ENCODE peak calls at places on chromosomes 16 and 17, in ten cellular contexts. One of them, this sample, is unnamed.

GRCh38 chr16:66510711-66511614 is 39.0 kb downstream of the TK2 start:
- DNase-seq in H7: no peak
- DNase-seq in cardiac fibroblast: no peak
- DNase-seq in activated T-cell treated with anti-CD3 and anti-CD28 coated beads, Interleukin-2, amount 50 U/mL, for 72 hours: no peak
- DNase-seq in stimulated activated naive CD8-positive, alpha-beta T cell treated with anti-CD3 and anti-CD28 coated beads, Interleukin-15, amount 100 ng/mL, for 72 hours: no peak
- DNase-seq in T-cell: no peak
- DNase-seq in RPMI7951: peak
- DNase-seq in NCI-H1694 treated with DMSO at 0.1 percent for 48 hours: no peak
- DNase-seq in NCI-H1417: no peak
- DNase-seq in activated naive CD8-positive, alpha-beta T cell treated with anti-CD3 and anti-CD28 coated beads, Interleukin-2, amount 10 ng/mL, durations not matched to agents 7 days and 5 days: no peak
- DNase-seq in this sample: no peak

GRCh38 chr17:29219378-29220047 is 27.1 kb upstream of the CRYBA1 start:
- DNase-seq in NCI-H1417: peak
- DNase-seq in activated naive CD8-positive, alpha-beta T cell treated with anti-CD3 and anti-CD28 coated beads, Interleukin-2, amount 10 ng/mL, durations not matched to agents 7 days and 5 days: peak
- DNase-seq in H7: peak
- DNase-seq in stimulated activated naive CD8-positive, alpha-beta T cell treated with anti-CD3 and anti-CD28 coated beads, Interleukin-15, amount 100 ng/mL, for 72 hours: peak
- DNase-seq in cardiac fibroblast: peak
- DNase-seq in NCI-H1694 treated with DMSO at 0.1 percent for 48 hours: peak
- DNase-seq in activated T-cell treated with anti-CD3 and anti-CD28 coated beads, Interleukin-2, amount 50 U/mL, for 72 hours: peak
- DNase-seq in RPMI7951: peak
- DNase-seq in T-cell: peak
- DNase-seq in this sample: peak

GRCh38 chr17:73644145-73645049 is at the start of gene SDK2:
- DNase-seq in NCI-H1417: peak
- DNase-seq in NCI-H1694 treated with DMSO at 0.1 percent for 48 hours: no peak
- DNase-seq in H7: peak
- DNase-seq in activated naive CD8-positive, alpha-beta T cell treated with anti-CD3 and anti-CD28 coated beads, Interleukin-2, amount 10 ng/mL, durations not matched to agents 7 days and 5 days: peak
- DNase-seq in RPMI7951: no peak
- DNase-seq in T-cell: peak
- DNase-seq in activated T-cell treated with anti-CD3 and anti-CD28 coated beads, Interleukin-2, amount 50 U/mL, for 72 hours: peak
- DNase-seq in stimulated activated naive CD8-positive, alpha-beta T cell treated with anti-CD3 and anti-CD28 coated beads, Interleukin-15, amount 100 ng/mL, for 72 hours: peak
- DNase-seq in cardiac fibroblast: no peak
- DNase-seq in this sample: peak

GRCh38 chr17:67759355-67760171 is 41.8 kb downstream of the NOL11 start:
- DNase-seq in activated naive CD8-positive, alpha-beta T cell treated with anti-CD3 and anti-CD28 coated beads, Interleukin-2, amount 10 ng/mL, durations not matched to agents 7 days and 5 days: no peak
- DNase-seq in NCI-H1417: no peak
- DNase-seq in cardiac fibroblast: peak
- DNase-seq in RPMI7951: no peak
- DNase-seq in T-cell: no peak
- DNase-seq in NCI-H1694 treated with DMSO at 0.1 percent for 48 hours: no peak
- DNase-seq in activated T-cell treated with anti-CD3 and anti-CD28 coated beads, Interleukin-2, amount 50 U/mL, for 72 hours: no peak
- DNase-seq in H7: no peak
- DNase-seq in stimulated activated naive CD8-positive, alpha-beta T cell treated with anti-CD3 and anti-CD28 coated beads, Interleukin-15, amount 100 ng/mL, for 72 hours: no peak
- DNase-seq in this sample: peak

GRCh38 chr17:77045441-77046041 is 95.2 kb upstream of the SEC14L1 start:
- DNase-seq in RPMI7951: peak
- DNase-seq in H7: no peak
- DNase-seq in T-cell: no peak
- DNase-seq in NCI-H1694 treated with DMSO at 0.1 percent for 48 hours: no peak
- DNase-seq in activated T-cell treated with anti-CD3 and anti-CD28 coated beads, Interleukin-2, amount 50 U/mL, for 72 hours: no peak
- DNase-seq in stimulated activated naive CD8-positive, alpha-beta T cell treated with anti-CD3 and anti-CD28 coated beads, Interleukin-15, amount 100 ng/mL, for 72 hours: no peak
- DNase-seq in NCI-H1417: no peak
- DNase-seq in activated naive CD8-positive, alpha-beta T cell treated with anti-CD3 and anti-CD28 coated beads, Interleukin-2, amount 10 ng/mL, durations not matched to agents 7 days and 5 days: no peak
- DNase-seq in cardiac fibroblast: no peak
- DNase-seq in this sample: peak

GRCh38 chr16:50859628-50860360 is 117.9 kb downstream of the CYLD start:
- DNase-seq in stimulated activated naive CD8-positive, alpha-beta T cell treated with anti-CD3 and anti-CD28 coated beads, Interleukin-15, amount 100 ng/mL, for 72 hours: no peak
- DNase-seq in NCI-H1694 treated with DMSO at 0.1 percent for 48 hours: no peak
- DNase-seq in activated T-cell treated with anti-CD3 and anti-CD28 coated beads, Interleukin-2, amount 50 U/mL, for 72 hours: no peak
- DNase-seq in activated naive CD8-positive, alpha-beta T cell treated with anti-CD3 and anti-CD28 coated beads, Interleukin-2, amount 10 ng/mL, durations not matched to agents 7 days and 5 days: no peak
- DNase-seq in T-cell: no peak
- DNase-seq in NCI-H1417: no peak
- DNase-seq in H7: no peak
- DNase-seq in cardiac fibroblast: no peak
- DNase-seq in RPMI7951: no peak
- DNase-seq in this sample: no peak

GRCh38 chr17:49361129-49361901 is 735 bp downstream of the ZNF652 start:
- DNase-seq in NCI-H1417: peak
- DNase-seq in stimulated activated naive CD8-positive, alpha-beta T cell treated with anti-CD3 and anti-CD28 coated beads, Interleukin-15, amount 100 ng/mL, for 72 hours: peak
- DNase-seq in RPMI7951: peak
- DNase-seq in H7: peak
- DNase-seq in activated naive CD8-positive, alpha-beta T cell treated with anti-CD3 and anti-CD28 coated beads, Interleukin-2, amount 10 ng/mL, durations not matched to agents 7 days and 5 days: peak
- DNase-seq in activated T-cell treated with anti-CD3 and anti-CD28 coated beads, Interleukin-2, amount 50 U/mL, for 72 hours: peak
- DNase-seq in cardiac fibroblast: peak
- DNase-seq in T-cell: peak
- DNase-seq in NCI-H1694 treated with DMSO at 0.1 percent for 48 hours: no peak
- DNase-seq in this sample: peak

GRCh38 chr16:89922477-89922883 is 662 bp upstream of the TUBB3 start:
- DNase-seq in cardiac fibroblast: peak
- DNase-seq in activated T-cell treated with anti-CD3 and anti-CD28 coated beads, Interleukin-2, amount 50 U/mL, for 72 hours: peak
- DNase-seq in H7: peak
- DNase-seq in NCI-H1694 treated with DMSO at 0.1 percent for 48 hours: no peak
- DNase-seq in RPMI7951: peak
- DNase-seq in stimulated activated naive CD8-positive, alpha-beta T cell treated with anti-CD3 and anti-CD28 coated beads, Interleukin-15, amount 100 ng/mL, for 72 hours: no peak
- DNase-seq in T-cell: no peak
- DNase-seq in NCI-H1417: peak
- DNase-seq in activated naive CD8-positive, alpha-beta T cell treated with anti-CD3 and anti-CD28 coated beads, Interleukin-2, amount 10 ng/mL, durations not matched to agents 7 days and 5 days: peak
- DNase-seq in this sample: peak

GRCh38 chr17:34178047-34178446 is 77.0 kb upstream of the CCL2 start:
- DNase-seq in NCI-H1417: no peak
- DNase-seq in H7: peak
- DNase-seq in activated T-cell treated with anti-CD3 and anti-CD28 coated beads, Interleukin-2, amount 50 U/mL, for 72 hours: no peak
- DNase-seq in cardiac fibroblast: peak
- DNase-seq in stimulated activated naive CD8-positive, alpha-beta T cell treated with anti-CD3 and anti-CD28 coated beads, Interleukin-15, amount 100 ng/mL, for 72 hours: no peak
- DNase-seq in NCI-H1694 treated with DMSO at 0.1 percent for 48 hours: no peak
- DNase-seq in RPMI7951: peak
- DNase-seq in T-cell: no peak
- DNase-seq in activated naive CD8-positive, alpha-beta T cell treated with anti-CD3 and anti-CD28 coated beads, Interleukin-2, amount 10 ng/mL, durations not matched to agents 7 days and 5 days: no peak
- DNase-seq in this sample: no peak

GRCh38 chr17:29140631-29141483 is 39.3 kb downstream of the MYO18A start:
- DNase-seq in NCI-H1417: peak
- DNase-seq in RPMI7951: no peak
- DNase-seq in H7: peak
- DNase-seq in stimulated activated naive CD8-positive, alpha-beta T cell treated with anti-CD3 and anti-CD28 coated beads, Interleukin-15, amount 100 ng/mL, for 72 hours: peak
- DNase-seq in NCI-H1694 treated with DMSO at 0.1 percent for 48 hours: no peak
- DNase-seq in activated naive CD8-positive, alpha-beta T cell treated with anti-CD3 and anti-CD28 coated beads, Interleukin-2, amount 10 ng/mL, durations not matched to agents 7 days and 5 days: peak
- DNase-seq in cardiac fibroblast: no peak
- DNase-seq in activated T-cell treated with anti-CD3 and anti-CD28 coated beads, Interleukin-2, amount 50 U/mL, for 72 hours: peak
- DNase-seq in T-cell: peak
- DNase-seq in this sample: no peak

GRCh38 chr17:56908061-56908542 is 5.7 kb downstream of the TRIM25 start:
- DNase-seq in NCI-H1694 treated with DMSO at 0.1 percent for 48 hours: no peak
- DNase-seq in H7: no peak
- DNase-seq in cardiac fibroblast: no peak
- DNase-seq in RPMI7951: peak
- DNase-seq in activated naive CD8-positive, alpha-beta T cell treated with anti-CD3 and anti-CD28 coated beads, Interleukin-2, amount 10 ng/mL, durations not matched to agents 7 days and 5 days: no peak
- DNase-seq in NCI-H1417: no peak
- DNase-seq in activated T-cell treated with anti-CD3 and anti-CD28 coated beads, Interleukin-2, amount 50 U/mL, for 72 hours: peak
- DNase-seq in stimulated activated naive CD8-positive, alpha-beta T cell treated with anti-CD3 and anti-CD28 coated beads, Interleukin-15, amount 100 ng/mL, for 72 hours: no peak
- DNase-seq in T-cell: no peak
- DNase-seq in this sample: no peak

GRCh38 chr16:25493136-25493811 is 198.5 kb upstream of the HS3ST4 start:
- DNase-seq in H7: no peak
- DNase-seq in cardiac fibroblast: no peak
- DNase-seq in activated naive CD8-positive, alpha-beta T cell treated with anti-CD3 and anti-CD28 coated beads, Interleukin-2, amount 10 ng/mL, durations not matched to agents 7 days and 5 days: no peak
- DNase-seq in NCI-H1694 treated with DMSO at 0.1 percent for 48 hours: no peak
- DNase-seq in NCI-H1417: no peak
- DNase-seq in T-cell: no peak
- DNase-seq in activated T-cell treated with anti-CD3 and anti-CD28 coated beads, Interleukin-2, amount 50 U/mL, for 72 hours: no peak
- DNase-seq in RPMI7951: peak
- DNase-seq in stimulated activated naive CD8-positive, alpha-beta T cell treated with anti-CD3 and anti-CD28 coated beads, Interleukin-15, amount 100 ng/mL, for 72 hours: no peak
- DNase-seq in this sample: peak

GRCh38 chr16:68257906-68258800 is 6.2 kb upstream of the SLC7A6 start:
- DNase-seq in activated T-cell treated with anti-CD3 and anti-CD28 coated beads, Interleukin-2, amount 50 U/mL, for 72 hours: no peak
- DNase-seq in RPMI7951: peak
- DNase-seq in stimulated activated naive CD8-positive, alpha-beta T cell treated with anti-CD3 and anti-CD28 coated beads, Interleukin-15, amount 100 ng/mL, for 72 hours: no peak
- DNase-seq in cardiac fibroblast: peak
- DNase-seq in activated naive CD8-positive, alpha-beta T cell treated with anti-CD3 and anti-CD28 coated beads, Interleukin-2, amount 10 ng/mL, durations not matched to agents 7 days and 5 days: no peak
- DNase-seq in H7: peak
- DNase-seq in NCI-H1417: no peak
- DNase-seq in T-cell: no peak
- DNase-seq in NCI-H1694 treated with DMSO at 0.1 percent for 48 hours: no peak
- DNase-seq in this sample: peak

GRCh38 chr17:74446551-74447500 is 14.9 kb downstream of the GPRC5C start:
- DNase-seq in T-cell: no peak
- DNase-seq in NCI-H1694 treated with DMSO at 0.1 percent for 48 hours: no peak
- DNase-seq in cardiac fibroblast: no peak
- DNase-seq in RPMI7951: no peak
- DNase-seq in activated T-cell treated with anti-CD3 and anti-CD28 coated beads, Interleukin-2, amount 50 U/mL, for 72 hours: peak
- DNase-seq in H7: peak
- DNase-seq in NCI-H1417: no peak
- DNase-seq in stimulated activated naive CD8-positive, alpha-beta T cell treated with anti-CD3 and anti-CD28 coated beads, Interleukin-15, amount 100 ng/mL, for 72 hours: no peak
- DNase-seq in activated naive CD8-positive, alpha-beta T cell treated with anti-CD3 and anti-CD28 coated beads, Interleukin-2, amount 10 ng/mL, durations not matched to agents 7 days and 5 days: no peak
- DNase-seq in this sample: no peak

GRCh38 chr17:44564429-44564828 is 7.1 kb downstream of the FZD2 start:
- DNase-seq in T-cell: no peak
- DNase-seq in NCI-H1694 treated with DMSO at 0.1 percent for 48 hours: no peak
- DNase-seq in RPMI7951: no peak
- DNase-seq in NCI-H1417: no peak
- DNase-seq in H7: no peak
- DNase-seq in stimulated activated naive CD8-positive, alpha-beta T cell treated with anti-CD3 and anti-CD28 coated beads, Interleukin-15, amount 100 ng/mL, for 72 hours: no peak
- DNase-seq in activated naive CD8-positive, alpha-beta T cell treated with anti-CD3 and anti-CD28 coated beads, Interleukin-2, amount 10 ng/mL, durations not matched to agents 7 days and 5 days: no peak
- DNase-seq in activated T-cell treated with anti-CD3 and anti-CD28 coated beads, Interleukin-2, amount 50 U/mL, for 72 hours: no peak
- DNase-seq in cardiac fibroblast: no peak
- DNase-seq in this sample: no peak